ENCODE peak calls at places on chromosomes 16 and 17, in four cellular contexts. U is endothelial cell of umbilical vein, I is IMR-90, R is fibroblast of lung. K is an unnamed sample. For H3K36me3, the result is how much of the 10 kb centered on the place peaks cover.

GRCh38 chr17:78844301-78845005 is 3.8 kb upstream of the USP36 start:
- DNase-seq in U (peak), I (peak), R (peak), K (no peak)

GRCh38 chr17:82463391-82463790 is 4.8 kb downstream of the NARF start:
- DNase-seq in U (no peak), I (no peak), R (no peak), K (no peak)

GRCh38 chr17:80035937-80036714 is at the start of gene CCDC40:
- DNase-seq in U (peak), I (peak), R (peak), K (peak)

GRCh38 chr16:85891776-85892166 is 7.2 kb upstream of the IRF8 start:
- DNase-seq in U (no peak), I (no peak), R (no peak), K (no peak)

GRCh38 chr17:45146616-45147101 is 1.6 kb upstream of the HEXIM1 start:
- DNase-seq in U (peak), I (peak), R (peak), K (no peak)

GRCh38 chr17:15392326-15392739 is 50.9 kb upstream of the TEKT3 start:
- DNase-seq in U (peak), I (peak), R (peak), K (peak)

GRCh38 chr17:73827627-73828241 is 183.5 kb upstream of the SDK2 start:
- DNase-seq in U (no peak), I (no peak), R (no peak), K (no peak)

GRCh38 chr16:10965440-10966039 is 21.2 kb downstream of the CLEC16A start:
- DNase-seq in U (no peak), I (no peak), R (no peak), K (no peak)

GRCh38 chr16:24996301-24996700 is 18.9 kb downstream of the ARHGAP17 start:
- DNase-seq in U (no peak), I (no peak), R (no peak), K (no peak)

GRCh38 chr16:11621920-11622651 is 35.4 kb upstream of the LITAF start:
- DNase-seq in U (no peak), I (no peak), R (no peak), K (peak)

GRCh38 chr17:18987230-18987610 is 17.3 kb downstream of the FAM83G start:
- DNase-seq in U (no peak), I (no peak), R (no peak), K (no peak)

GRCh38 chr17:33962857-33963655 is 292.0 kb upstream of the CCL2 start:
- DNase-seq in U (no peak), I (no peak), R (no peak), K (no peak)

GRCh38 chr17:13421581-13421980 is 180.1 kb downstream of the HS3ST3A1 start:
- DNase-seq in U (no peak), I (no peak), R (no peak), K (no peak)

GRCh38 chr16:3020604-3021448 is 658 bp downstream of the TNFRSF12A start:
- DNase-seq in U (peak), I (peak), R (peak), K (peak)

GRCh38 chr16:23498863-23499262 is 11.4 kb downstream of the GGA2 start:
- DNase-seq in U (no peak), I (no peak), R (no peak), K (no peak)
- H3K36me3 ChIP-seq in U (under half), I (under half), R (under half), K (under half)

DNA sequence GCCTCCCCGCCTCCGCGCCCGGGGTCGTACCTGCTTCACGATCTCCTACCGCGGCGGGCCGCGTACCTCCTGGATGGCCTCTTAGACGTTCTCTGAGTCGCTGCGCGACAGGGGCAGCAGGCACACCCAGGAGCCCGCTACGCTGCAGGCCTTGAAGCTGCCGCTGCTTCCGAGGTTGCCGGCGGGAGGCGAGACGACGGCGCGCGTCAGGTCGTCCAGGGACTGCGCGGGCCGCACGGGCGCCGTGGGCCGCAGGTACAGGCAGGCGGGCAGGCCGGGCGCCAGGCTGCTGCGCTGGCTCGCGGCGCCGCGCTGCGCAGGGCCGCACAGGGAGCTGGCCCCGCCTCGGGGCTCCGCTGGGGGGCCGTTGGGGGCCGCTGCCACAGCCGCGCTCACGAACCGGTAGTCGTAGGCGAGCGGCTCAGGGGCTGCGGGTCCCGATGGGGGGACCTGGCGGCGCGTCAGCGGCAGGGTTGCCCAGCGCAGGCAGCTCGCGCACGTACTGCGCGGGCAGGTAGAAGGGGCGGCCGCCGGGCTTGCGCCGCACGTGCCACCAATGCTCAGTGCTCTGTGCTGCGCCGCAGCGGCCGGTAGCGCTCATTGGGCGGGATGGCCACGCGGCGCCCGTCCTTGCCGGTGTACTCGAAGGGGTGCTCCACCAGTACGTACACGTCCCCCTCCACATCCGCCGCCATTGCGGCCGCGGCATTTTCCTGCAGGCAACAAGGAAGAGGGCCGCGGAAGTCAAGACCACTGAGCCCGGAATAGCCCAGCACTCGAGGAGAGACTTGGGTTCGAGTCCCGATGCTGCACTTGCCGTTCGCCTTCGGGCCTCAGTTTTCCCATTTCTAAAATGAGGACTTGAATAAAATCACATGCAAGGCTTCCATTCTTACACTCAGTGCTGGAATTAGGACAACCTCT is 116.5 kb upstream of the SMURF2 start:
- DNase-seq in U (no peak), I (no peak), R (peak), K (no peak)
- H3K9ac ChIP-seq in U (no peak), I (no peak), R (peak), K (peak)

GRCh38 chr17:7403902-7404736 is at the start of gene TMEM256:
- DNase-seq in U (peak), I (peak), R (peak), K (peak)
- H3K36me3 ChIP-seq in U (under half), I (under half), R (under half), K (under half)

DNA sequence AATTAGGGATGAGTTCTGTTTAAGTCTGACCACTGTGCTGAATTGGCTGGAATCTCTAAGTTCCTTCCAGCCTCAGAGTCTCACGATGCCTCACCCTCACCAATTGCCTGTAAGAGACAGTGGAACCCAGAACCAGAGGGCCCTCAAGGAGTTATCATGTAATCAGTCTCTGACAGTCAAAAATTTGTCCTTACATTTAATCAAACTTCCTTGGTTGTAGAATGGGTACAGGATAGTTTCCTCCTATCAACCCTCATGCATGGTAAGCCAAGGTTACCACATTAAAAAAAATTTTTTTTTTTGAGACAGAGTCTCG is 83.2 kb downstream of the CDK5R1 start:
- DNase-seq in U (no peak), I (no peak), R (no peak), K (no peak)
- H3K9ac ChIP-seq in U (no peak), I (no peak), R (no peak), K (no peak)

GRCh38 chr16:9114112-9114511 is 22.7 kb downstream of the HAPSTR1 start:
- DNase-seq in U (no peak), I (no peak), R (no peak), K (no peak)

GRCh38 chr16:9116141-9116540 is 24.7 kb downstream of the HAPSTR1 start:
- DNase-seq in U (no peak), I (no peak), R (no peak), K (no peak)

GRCh38 chr16:9114842-9115241 is 23.4 kb downstream of the HAPSTR1 start:
- DNase-seq in U (no peak), I (no peak), R (no peak), K (no peak)

GRCh38 chr16:9113707-9114106 is 22.3 kb downstream of the HAPSTR1 start:
- DNase-seq in U (no peak), I (no peak), R (no peak), K (no peak)

GRCh38 chr16:9115277-9115676 is 23.8 kb downstream of the HAPSTR1 start:
- DNase-seq in U (no peak), I (peak), R (peak), K (no peak)
- H3K36me3 ChIP-seq in U (under half), I (under half), R (under half), K (half or more)

K was measured in adipocyte.